ENCODE peak calls at places on chromosomes 7 and 10, in five cellular contexts. V is NT2/D1; W is CD8-positive, alpha-beta memory T cell; M is HEK293T; E is transverse colon. R is an unnamed sample.

GRCh38 chr7:5417106-5418071 is 6.2 kb downstream of the TNRC18 start:
- DNase-seq in V (no peak), W (no peak), M (no peak), E (no peak), R (peak)

GRCh38 chr10:61097026-61097425 is 153.0 kb upstream of the RHOBTB1 start:
- DNase-seq in V (no peak), W (no peak), M (no peak), E (no peak), R (no peak)

GRCh38 chr7:57218196-57218716 is 86.0 kb upstream of the ZNF479 start:
- DNase-seq in V (no peak), W (no peak), M (no peak), E (no peak), R (no peak)

GRCh38 chr10:132219486-132219885 is 32.7 kb downstream of the DPYSL4 start:
- DNase-seq in V (no peak), W (no peak), M (peak), E (no peak), R (no peak)

GRCh38 chr7:83985766-83986165 is 208.8 kb downstream of the SEMA3A start:
- DNase-seq in V (no peak), W (no peak), M (no peak), E (no peak), R (no peak)

GRCh38 chr7:104629393-104629792 is 301.0 kb downstream of the LHFPL3 start:
- DNase-seq in V (no peak), W (no peak), M (no peak), E (no peak), R (no peak)

GRCh38 chr10:102117391-102118159 is 2.6 kb downstream of the LDB1 start:
- DNase-seq in V (no peak), W (peak), M (no peak), E (peak), R (peak)

GRCh38 chr7:138008588-138009349 is 6.9 kb upstream of the CREB3L2 start:
- DNase-seq in V (peak), W (no peak), M (peak), E (peak), R (no peak)

GRCh38 chr7:23467281-23467680 is 3.0 kb downstream of the IGF2BP3 start:
- DNase-seq in V (no peak), W (no peak), M (no peak), E (no peak), R (no peak)

GRCh38 chr7:22240904-22241571 is 115.9 kb downstream of the RAPGEF5 start:
- DNase-seq in V (no peak), W (no peak), M (no peak), E (no peak), R (no peak)

GRCh38 chr10:34241226-34242000 is 573.7 kb downstream of the PARD3 start:
- DNase-seq in V (no peak), W (no peak), M (no peak), E (no peak), R (no peak)

GRCh38 chr10:48573045-48573444 is 31.8 kb downstream of the ARHGAP22 start:
- DNase-seq in V (no peak), W (no peak), M (no peak), E (no peak), R (no peak)

GRCh38 chr10:60495357-60495756 is 105.7 kb upstream of the ANK3 start:
- DNase-seq in V (no peak), W (no peak), M (no peak), E (no peak), R (no peak)

GRCh38 chr7:107854989-107855388 is 36.0 kb upstream of the DLD start:
- DNase-seq in V (no peak), W (no peak), M (no peak), E (no peak), R (no peak)

GRCh38 chr7:40213856-40214255 is 79.1 kb downstream of the SUGCT start:
- DNase-seq in V (no peak), W (no peak), M (no peak), E (no peak), R (no peak)

GRCh38 chr10:133045556-133046483 is 41.9 kb upstream of the ADGRA1 start:
- DNase-seq in V (no peak), W (no peak), M (no peak), E (no peak), R (peak)

GRCh38 chr7:122304604-122304975 is at the start of gene FEZF1:
- DNase-seq in V (no peak), W (no peak), M (no peak), E (no peak), R (peak)

GRCh38 chr7:99380032-99380822 is 5.7 kb downstream of the ARPC1B start:
- DNase-seq in V (no peak), W (peak), M (no peak), E (peak), R (peak)

GRCh38 chr10:130795819-130796218 is 515.7 kb downstream of the TCERG1L start:
- DNase-seq in V (no peak), W (no peak), M (no peak), E (no peak), R (no peak)

GRCh38 chr10:32266979-32267378 is 80.0 kb downstream of the EPC1 start:
- DNase-seq in V (peak), W (no peak), M (no peak), E (no peak), R (no peak)

GRCh38 chr10:50567384-50567783 is 56.4 kb downstream of the SGMS1 start:
- DNase-seq in V (no peak), W (no peak), M (no peak), E (no peak), R (peak)

GRCh38 chr7:77415474-77415821 is 701 bp downstream of the GSAP start:
- DNase-seq in V (no peak), W (peak), M (no peak), E (peak), R (peak)

GRCh38 chr7:159128767-159129166 is 15.9 kb downstream of the VIPR2 start:
- DNase-seq in V (no peak), W (no peak), M (no peak), E (no peak), R (no peak)

GRCh38 chr10:131574707-131575430 is 263.3 kb upstream of the TCERG1L start:
- DNase-seq in V (no peak), W (no peak), M (no peak), E (no peak), R (no peak)

GRCh38 chr10:9615179-9615578 is 1402.5 kb upstream of the CELF2 start:
- DNase-seq in V (no peak), W (no peak), M (no peak), E (no peak), R (no peak)

GRCh38 chr7:157461805-157462771 is 125.3 kb downstream of the DNAJB6 start:
- DNase-seq in V (no peak), W (no peak), M (no peak), E (peak), R (no peak)

GRCh38 chr7:22726849-22727792 is at the start of gene IL6:
- DNase-seq in V (peak), W (no peak), M (peak), E (peak), R (peak)

GRCh38 chr7:75028299-75028698 is 45.3 kb downstream of the RCC1L start:
- DNase-seq in V (no peak), W (no peak), M (no peak), E (no peak), R (no peak)

GRCh38 chr10:70307096-70307495 is 23.3 kb upstream of the NPFFR1 start:
- DNase-seq in V (no peak), W (no peak), M (no peak), E (no peak), R (no peak)

GRCh38 chr10:131453772-131454634 is 142.5 kb upstream of the TCERG1L start:
- DNase-seq in V (peak), W (peak), M (peak), E (peak), R (peak)

GRCh38 chr7:74306737-74307469 is 17.7 kb downstream of the CLIP2 start:
- DNase-seq in V (no peak), W (no peak), M (no peak), E (peak), R (peak)

GRCh38 chr10:100970076-100970913 is 991 bp downstream of the SEMA4G start:
- DNase-seq in V (no peak), W (peak), M (peak), E (peak), R (peak)

GRCh38 chr10:69458426-69459100 is 7.3 kb downstream of the TSPAN15 start:
- DNase-seq in V (no peak), W (no peak), M (no peak), E (peak), R (peak)

GRCh38 chr10:43461950-43462349 is 25.0 kb downstream of the ZNF487 start:
- DNase-seq in V (peak), W (no peak), M (peak), E (no peak), R (peak)

GRCh38 chr7:71507665-71508064 is 375.7 kb downstream of the GALNT17 start:
- DNase-seq in V (no peak), W (no peak), M (no peak), E (no peak), R (no peak)

GRCh38 chr10:36475746-36476145 is 649.7 kb upstream of the ANKRD30A start:
- DNase-seq in V (no peak), W (no peak), M (no peak), E (no peak), R (no peak)

GRCh38 chr7:116535416-116535815 is 10.6 kb downstream of the CAV1 start:
- DNase-seq in V (no peak), W (no peak), M (no peak), E (no peak), R (no peak)

GRCh38 chr7:103718482-103719415 is 270.7 kb downstream of the RELN start:
- DNase-seq in V (no peak), W (no peak), M (no peak), E (no peak), R (no peak)

R was measured in body of pancreas.